ENCODE peak calls at places on chromosomes 7 and 10, in five cellular contexts. A is left cardiac atrium; J is activated T-cell treated with anti-CD3 and anti-CD28 coated beads, Interleukin-2, amount 50 U/mL, for 72 hours; U is RCC 7860; H is D721Med. R is an unnamed sample.

GRCh38 chr10:132556994-132557441 is 19.4 kb downstream of the INPP5A start:
- DNase-seq in A (no peak), J (no peak), U (no peak), H (no peak), R (no peak)

GRCh38 chr10:5043716-5044115 is 40.1 kb upstream of the AKR1C2 start:
- DNase-seq in A (no peak), J (no peak), U (no peak), H (no peak), R (peak)

GRCh38 chr10:112775892-112776679 is 174.0 kb upstream of the TCF7L2 start:
- DNase-seq in A (no peak), J (no peak), U (no peak), H (peak), R (peak)

GRCh38 chr7:33707427-33707826 is 197.9 kb upstream of the BMPER start:
- DNase-seq in A (no peak), J (no peak), U (no peak), H (no peak), R (no peak)

GRCh38 chr7:84529480-84530205 is 335.1 kb upstream of the SEMA3A start:
- DNase-seq in A (no peak), J (no peak), U (peak), H (no peak), R (no peak)

GRCh38 chr10:43177588-43177987 is 39.3 kb downstream of the CSGALNACT2 start:
- DNase-seq in A (no peak), J (no peak), U (no peak), H (no peak), R (no peak)

GRCh38 chr7:140033036-140033435 is 29.7 kb downstream of the PARP12 start:
- DNase-seq in A (no peak), J (no peak), U (no peak), H (no peak), R (no peak)

GRCh38 chr7:104106106-104106505 is 101.7 kb downstream of the ORC5 start:
- DNase-seq in A (no peak), J (no peak), U (no peak), H (no peak), R (no peak)

GRCh38 chr10:103799341-103799740 is 56.0 kb downstream of the SH3PXD2A start:
- DNase-seq in A (no peak), J (no peak), U (no peak), H (no peak), R (no peak)

GRCh38 chr7:73512018-73512780 is 9.9 kb downstream of the BAZ1B start:
- DNase-seq in A (no peak), J (no peak), U (no peak), H (no peak), R (no peak)

GRCh38 chr7:129199406-129199805 is 11.0 kb downstream of the SMO start:
- DNase-seq in A (no peak), J (no peak), U (no peak), H (no peak), R (no peak)

GRCh38 chr7:107233174-107233573 is 64.4 kb downstream of the HBP1 start:
- DNase-seq in A (no peak), J (no peak), U (no peak), H (no peak), R (no peak)

GRCh38 chr7:26398436-26399308 is 107.0 kb downstream of the SNX10 start:
- DNase-seq in A (peak), J (peak), U (peak), H (peak), R (peak)

GRCh38 chr7:53383131-53383530 is 347.7 kb downstream of the POM121L12 start:
- DNase-seq in A (no peak), J (no peak), U (peak), H (no peak), R (no peak)

GRCh38 chr10:90302758-90303443 is 554.9 kb downstream of the HTR7 start:
- DNase-seq in A (no peak), J (no peak), U (no peak), H (no peak), R (no peak)

GRCh38 chr10:116704926-116705325 is 37.4 kb downstream of the HSPA12A start:
- DNase-seq in A (no peak), J (no peak), U (no peak), H (no peak), R (no peak)

GRCh38 chr10:78687616-78688015 is 381.1 kb upstream of the ZMIZ1 start:
- DNase-seq in A (no peak), J (no peak), U (no peak), H (no peak), R (no peak)

GRCh38 chr10:132855889-132856288 is 69.9 kb upstream of the NKX6-2 start:
- DNase-seq in A (no peak), J (no peak), U (no peak), H (no peak), R (no peak)

GRCh38 chr10:44323838-44324237 is 61.1 kb downstream of the CXCL12 start:
- DNase-seq in A (no peak), J (no peak), U (no peak), H (no peak), R (no peak)

GRCh38 chr7:5702876-5703571 is 78.4 kb downstream of the RNF216 start:
- DNase-seq in A (no peak), J (no peak), U (peak), H (no peak), R (no peak)

GRCh38 chr10:34730726-34731125 is 84.4 kb downstream of the PARD3 start:
- DNase-seq in A (no peak), J (no peak), U (no peak), H (no peak), R (no peak)

GRCh38 chr10:131002031-131002861 is 309.3 kb downstream of the TCERG1L start:
- DNase-seq in A (no peak), J (no peak), U (no peak), H (no peak), R (no peak)

GRCh38 chr10:112953760-112954159 is 3.7 kb downstream of the TCF7L2 start:
- DNase-seq in A (no peak), J (no peak), U (no peak), H (no peak), R (no peak)

GRCh38 chr7:31066516-31067130 is 14.5 kb downstream of the ADCYAP1R1 start:
- DNase-seq in A (no peak), J (no peak), U (no peak), H (no peak), R (no peak)

GRCh38 chr7:102284399-102284798 is 2.3 kb upstream of the SH2B2 start:
- DNase-seq in A (no peak), J (peak), U (no peak), H (no peak), R (no peak)

GRCh38 chr10:4678023-4678950 is 147.7 kb upstream of the AKR1E2 start:
- DNase-seq in A (no peak), J (no peak), U (peak), H (no peak), R (no peak)

GRCh38 chr7:119320316-119320715 is 952.7 kb upstream of the KCND2 start:
- DNase-seq in A (no peak), J (no peak), U (no peak), H (no peak), R (no peak)

GRCh38 chr10:106224676-106225075 is 939.8 kb downstream of the SORCS1 start:
- DNase-seq in A (no peak), J (no peak), U (no peak), H (no peak), R (no peak)

GRCh38 chr7:50317697-50318640 is 13.5 kb downstream of the IKZF1 start:
- DNase-seq in A (no peak), J (no peak), U (no peak), H (no peak), R (no peak)

GRCh38 chr10:32938554-32939061 is 19.4 kb downstream of the ITGB1 start:
- DNase-seq in A (peak), J (no peak), U (no peak), H (no peak), R (peak)

GRCh38 chr7:132430863-132431822 is 145.1 kb downstream of the PLXNA4 start:
- DNase-seq in A (peak), J (peak), U (peak), H (no peak), R (no peak)

GRCh38 chr7:142134944-142135343 is 23.4 kb downstream of the MGAM2 start:
- DNase-seq in A (no peak), J (no peak), U (no peak), H (no peak), R (no peak)

GRCh38 chr7:4809691-4810090 is 34.3 kb downstream of the AP5Z1 start:
- DNase-seq in A (no peak), J (no peak), U (peak), H (no peak), R (no peak)

GRCh38 chr7:67738-68395 is 124.5 kb upstream of the FAM20C start:
- DNase-seq in A (peak), J (no peak), U (no peak), H (no peak), R (no peak)

GRCh38 chr10:93376372-93377296 is 105.5 kb downstream of the MYOF start:
- DNase-seq in A (peak), J (peak), U (peak), H (peak), R (peak)

GRCh38 chr7:28922618-28923331 is 35.4 kb downstream of the TRIL start:
- DNase-seq in A (peak), J (peak), U (peak), H (peak), R (peak)

GRCh38 chr10:3631709-3632330 is 153.2 kb downstream of the KLF6 start:
- DNase-seq in A (no peak), J (no peak), U (peak), H (no peak), R (no peak)